ENCODE peak calls at places on chromosomes 13 and 19, in four cellular contexts. D is GM18507, N is mesendoderm, A is AG04450. H is an unnamed sample.

GRCh38 chr19:31350033-31350692 is 927 bp upstream of the TSHZ3 start:
- DNase-seq in N (no peak), D (no peak), A (no peak), H (no peak)

GRCh38 chr13:46304546-46304945 is 82.5 kb downstream of the RUBCNL start:
- DNase-seq in A (no peak), D (no peak), N (no peak), H (no peak)

GRCh38 chr19:35303357-35303915 is 11.5 kb downstream of the MAG start:
- DNase-seq in A (no peak), D (no peak), N (no peak), H (no peak)

GRCh38 chr19:5586300-5587070 is 18.7 kb upstream of the TINCR start:
- DNase-seq in N (no peak), A (no peak), D (no peak), H (no peak)

GRCh38 chr13:49113526-49114286 is 106.4 kb upstream of the MLNR start:
- DNase-seq in A (peak; percentile 18), N (peak; percentile 45), D (no peak), H (no peak)

GRCh38 chr13:113972451-113973217 is 1.2 kb downstream of the C13orf46 start:
- DNase-seq in N (peak; percentile 23), D (no peak), A (no peak), H (no peak)

GRCh38 chr13:20190481-20191310 is 2.0 kb downstream of the GJB2 start:
- DNase-seq in A (peak; percentile 39), D (no peak), N (no peak), H (no peak)

GRCh38 chr13:70668983-70669382 is 560.7 kb upstream of the KLHL1 start:
- DNase-seq in D (no peak), A (no peak), N (no peak), H (no peak)

GRCh38 chr13:29849731-29850212 is 645 bp downstream of the UBL3 start:
- DNase-seq in A (no peak), D (no peak), N (peak; percentile 79), H (peak; percentile 71)

GRCh38 chr19:6761053-6761676 is 6.1 kb downstream of the SH2D3A start:
- DNase-seq in D (no peak), A (no peak), N (peak; percentile 62), H (no peak)

GRCh38 chr13:44068169-44068568 is 188.5 kb downstream of the LACC1 start:
- DNase-seq in D (no peak), A (no peak), N (peak; percentile 39), H (no peak)

GRCh38 chr13:114049626-114050101 is 75.8 kb upstream of the C13orf46 start:
- DNase-seq in N (no peak), A (no peak), D (no peak), H (no peak)

GRCh38 chr13:107866007-107866665 is 349.2 kb downstream of the LIG4 start:
- DNase-seq in N (peak; percentile 80), A (no peak), D (no peak), H (no peak)

GRCh38 chr13:113848431-113849260 is 15.2 kb downstream of the GAS6 start:
- DNase-seq in N (peak; percentile 28), D (no peak), A (no peak), H (peak; percentile 33)